ENCODE peak calls at places on chromosomes 6 and 20, in seven cellular contexts. One of them, this sample, is unnamed.

GRCh38 chr6:130864344-130864743 is 37.1 kb downstream of the SMLR1 start:
- DNase-seq in H1: no peak
- DNase-seq in mesendoderm: no peak
- DNase-seq in IMR-90: no peak
- DNase-seq in H9: no peak
- DNase-seq in mesenchymal stem cell: no peak
- DNase-seq in trophoblast cell: no peak
- DNase-seq in this sample: no peak

GRCh38 chr6:105952326-105952725 is 133.8 kb upstream of the PRDM1 start:
- DNase-seq in mesendoderm: peak; percentile 79
- DNase-seq in H9: no peak
- DNase-seq in mesenchymal stem cell: no peak
- DNase-seq in trophoblast cell: no peak
- DNase-seq in IMR-90: no peak
- DNase-seq in H1: no peak
- DNase-seq in this sample: no peak

GRCh38 chr6:121867095-121867494 is 431.6 kb downstream of the GJA1 start:
- DNase-seq in trophoblast cell: no peak
- DNase-seq in mesendoderm: no peak
- DNase-seq in H9: no peak
- DNase-seq in mesenchymal stem cell: no peak
- DNase-seq in IMR-90: no peak
- DNase-seq in H1: no peak
- DNase-seq in this sample: no peak

GRCh38 chr6:41441598-41442205 is 104.5 kb upstream of the FOXP4 start:
- DNase-seq in H9: no peak
- DNase-seq in trophoblast cell: no peak
- DNase-seq in IMR-90: no peak
- DNase-seq in mesendoderm: no peak
- DNase-seq in H1: no peak
- DNase-seq in mesenchymal stem cell: no peak
- DNase-seq in this sample: no peak

GRCh38 chr6:92024071-92024470 is 1395.3 kb downstream of the EPHA7 start:
- DNase-seq in mesendoderm: no peak
- DNase-seq in IMR-90: no peak
- DNase-seq in mesenchymal stem cell: no peak
- DNase-seq in H9: no peak
- DNase-seq in trophoblast cell: no peak
- DNase-seq in H1: no peak
- DNase-seq in this sample: no peak

GRCh38 chr6:20953019-20953418 is 418.8 kb downstream of the CDKAL1 start:
- DNase-seq in IMR-90: no peak
- DNase-seq in mesendoderm: peak; percentile 63
- DNase-seq in H9: no peak
- DNase-seq in mesenchymal stem cell: no peak
- DNase-seq in trophoblast cell: no peak
- DNase-seq in H1: no peak
- DNase-seq in this sample: no peak

GRCh38 chr20:39090881-39091280 is 128.7 kb downstream of the DHX35 start:
- DNase-seq in trophoblast cell: no peak
- DNase-seq in mesenchymal stem cell: no peak
- DNase-seq in IMR-90: no peak
- DNase-seq in H1: no peak
- DNase-seq in H9: no peak
- DNase-seq in mesendoderm: peak; percentile 43
- DNase-seq in this sample: no peak

GRCh38 chr6:7833753-7834075 is 76.9 kb downstream of the TXNDC5 start:
- DNase-seq in mesendoderm: no peak
- DNase-seq in H1: no peak
- DNase-seq in mesenchymal stem cell: no peak
- DNase-seq in trophoblast cell: peak; percentile 6
- DNase-seq in H9: no peak
- DNase-seq in IMR-90: peak; percentile 43
- DNase-seq in this sample: no peak

GRCh38 chr6:155505560-155505959 is 49.9 kb upstream of the NOX3 start:
- DNase-seq in trophoblast cell: no peak
- DNase-seq in H9: no peak
- DNase-seq in mesendoderm: no peak
- DNase-seq in IMR-90: no peak
- DNase-seq in H1: no peak
- DNase-seq in mesenchymal stem cell: no peak
- DNase-seq in this sample: no peak

GRCh38 chr6:35090734-35091133 is 50.4 kb downstream of the TCP11 start:
- DNase-seq in IMR-90: no peak
- DNase-seq in mesendoderm: no peak
- DNase-seq in mesenchymal stem cell: no peak
- DNase-seq in H9: no peak
- DNase-seq in trophoblast cell: no peak
- DNase-seq in H1: peak; percentile 39
- DNase-seq in this sample: no peak

GRCh38 chr6:69693749-69694148 is 103.1 kb downstream of the LMBRD1 start:
- DNase-seq in trophoblast cell: no peak
- DNase-seq in H1: no peak
- DNase-seq in IMR-90: peak; percentile 41
- DNase-seq in H9: no peak
- DNase-seq in mesenchymal stem cell: no peak
- DNase-seq in mesendoderm: no peak
- DNase-seq in this sample: no peak

GRCh38 chr20:24961384-24962181 is 12.5 kb downstream of the CST7 start:
- DNase-seq in mesendoderm: no peak
- DNase-seq in mesenchymal stem cell: no peak
- DNase-seq in H9: peak; percentile 6
- DNase-seq in IMR-90: no peak
- DNase-seq in H1: no peak
- DNase-seq in trophoblast cell: no peak
- DNase-seq in this sample: no peak

GRCh38 chr20:62117658-62118057 is 4.6 kb upstream of the LSM14B start:
- DNase-seq in H1: no peak
- DNase-seq in mesendoderm: no peak
- DNase-seq in mesenchymal stem cell: no peak
- DNase-seq in trophoblast cell: no peak
- DNase-seq in H9: no peak
- DNase-seq in IMR-90: no peak
- DNase-seq in this sample: no peak

GRCh38 chr6:101534386-101534785 is 140.9 kb downstream of the GRIK2 start:
- DNase-seq in mesenchymal stem cell: peak; percentile 47
- DNase-seq in H9: no peak
- DNase-seq in IMR-90: peak; percentile 48
- DNase-seq in mesendoderm: no peak
- DNase-seq in trophoblast cell: no peak
- DNase-seq in H1: no peak
- DNase-seq in this sample: no peak

GRCh38 chr20:36210561-36210960 is 25.7 kb upstream of the AAR2 start:
- DNase-seq in H9: no peak
- DNase-seq in mesendoderm: no peak
- DNase-seq in trophoblast cell: no peak
- DNase-seq in IMR-90: no peak
- DNase-seq in mesenchymal stem cell: no peak
- DNase-seq in H1: no peak
- DNase-seq in this sample: no peak
- H3K18ac ChIP-seq in H9: no peak overlapping the region
- H3K18ac ChIP-seq in mesendoderm: no peak overlapping the region
- H3K18ac ChIP-seq in trophoblast cell: no peak overlapping the region
- H3K18ac ChIP-seq in IMR-90: no peak overlapping the region
- H3K18ac ChIP-seq in mesenchymal stem cell: no peak overlapping the region
- H3K18ac ChIP-seq in H1: no peak overlapping the region
- H3K18ac ChIP-seq in this sample: no peak overlapping the region

GRCh38 chr6:88494401-88495140 is 328.4 kb upstream of the CNR1 start:
- DNase-seq in H1: no peak
- DNase-seq in mesenchymal stem cell: no peak
- DNase-seq in mesendoderm: no peak
- DNase-seq in trophoblast cell: no peak
- DNase-seq in H9: no peak
- DNase-seq in IMR-90: no peak
- DNase-seq in this sample: no peak
- H3K18ac ChIP-seq in H1: no peak overlapping the region
- H3K18ac ChIP-seq in mesenchymal stem cell: no peak overlapping the region
- H3K18ac ChIP-seq in mesendoderm: no peak overlapping the region
- H3K18ac ChIP-seq in trophoblast cell: no peak overlapping the region
- H3K18ac ChIP-seq in H9: no peak overlapping the region
- H3K18ac ChIP-seq in IMR-90: no peak overlapping the region
- H3K18ac ChIP-seq in this sample: no peak overlapping the region

GRCh38 chr6:129519750-129520149 is 190.2 kb downstream of the ARHGAP18 start:
- DNase-seq in mesendoderm: no peak
- DNase-seq in trophoblast cell: no peak
- DNase-seq in H9: no peak
- DNase-seq in IMR-90: no peak
- DNase-seq in H1: no peak
- DNase-seq in mesenchymal stem cell: no peak
- DNase-seq in this sample: no peak
- H3K18ac ChIP-seq in mesendoderm: no peak overlapping the region
- H3K18ac ChIP-seq in trophoblast cell: no peak overlapping the region
- H3K18ac ChIP-seq in H9: no peak overlapping the region
- H3K18ac ChIP-seq in IMR-90: no peak overlapping the region
- H3K18ac ChIP-seq in H1: no peak overlapping the region
- H3K18ac ChIP-seq in mesenchymal stem cell: no peak overlapping the region
- H3K18ac ChIP-seq in this sample: no peak overlapping the region

GRCh38 chr6:16754274-16754673 is 7.0 kb downstream of the ATXN1 start:
- DNase-seq in IMR-90: no peak
- DNase-seq in H1: no peak
- DNase-seq in mesenchymal stem cell: no peak
- DNase-seq in mesendoderm: no peak
- DNase-seq in trophoblast cell: no peak
- DNase-seq in H9: no peak
- DNase-seq in this sample: no peak
- H3K18ac ChIP-seq in IMR-90: no peak overlapping the region
- H3K18ac ChIP-seq in H1: no peak overlapping the region
- H3K18ac ChIP-seq in mesenchymal stem cell: no peak overlapping the region
- H3K18ac ChIP-seq in mesendoderm: no peak overlapping the region
- H3K18ac ChIP-seq in trophoblast cell: no peak overlapping the region
- H3K18ac ChIP-seq in H9: no peak overlapping the region
- H3K18ac ChIP-seq in this sample: no peak overlapping the region

DNA sequence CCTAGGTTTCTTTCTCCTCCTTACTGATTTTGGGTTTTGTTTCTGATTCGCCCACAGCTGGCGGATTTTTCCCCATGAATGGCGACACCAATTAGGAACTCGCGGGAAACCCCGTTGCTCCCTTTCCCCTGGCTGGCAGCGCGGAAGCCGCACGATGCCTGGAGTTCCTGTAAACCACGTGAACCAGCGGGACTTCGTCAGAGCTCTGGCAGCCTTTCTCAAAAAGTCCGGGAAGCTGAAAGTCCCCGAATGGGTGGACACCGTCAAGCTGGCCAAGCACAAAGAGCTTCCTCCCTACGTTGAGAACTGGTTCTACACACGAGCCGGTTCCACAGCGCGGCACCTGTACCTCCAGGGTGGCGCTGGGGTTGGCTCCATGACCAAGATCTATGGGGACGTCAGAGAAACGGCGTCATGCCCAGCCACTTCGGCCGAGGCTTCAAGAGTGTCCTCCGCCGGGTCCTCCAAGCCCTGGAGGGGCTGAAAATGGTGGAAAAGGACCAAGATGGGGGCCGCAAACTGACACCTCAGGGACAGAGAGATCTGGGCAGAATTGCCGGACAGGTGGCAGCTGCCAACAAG is 3.2 kb upstream of the SEC23B start:
- DNase-seq in H1: no peak
- DNase-seq in IMR-90: peak; percentile 27
- DNase-seq in H9: peak; percentile 30
- DNase-seq in mesendoderm: no peak
- DNase-seq in mesenchymal stem cell: no peak
- DNase-seq in trophoblast cell: peak; percentile 42
- DNase-seq in this sample: no peak
- H3K18ac ChIP-seq in H1: no peak overlapping the region
- H3K18ac ChIP-seq in IMR-90: no peak overlapping the region
- H3K18ac ChIP-seq in H9: no peak overlapping the region
- H3K18ac ChIP-seq in mesendoderm: no peak overlapping the region
- H3K18ac ChIP-seq in mesenchymal stem cell: no peak overlapping the region
- H3K18ac ChIP-seq in trophoblast cell: no peak overlapping the region
- H3K18ac ChIP-seq in this sample: no peak overlapping the region

GRCh38 chr6:66861007-66861541 is 1154.0 kb upstream of the EYS start:
- DNase-seq in H9: no peak
- DNase-seq in mesendoderm: no peak
- DNase-seq in trophoblast cell: no peak
- DNase-seq in H1: no peak
- DNase-seq in IMR-90: no peak
- DNase-seq in mesenchymal stem cell: no peak
- DNase-seq in this sample: no peak
- H3K18ac ChIP-seq in H9: no peak overlapping the region
- H3K18ac ChIP-seq in mesendoderm: no peak overlapping the region
- H3K18ac ChIP-seq in trophoblast cell: no peak overlapping the region
- H3K18ac ChIP-seq in H1: no peak overlapping the region
- H3K18ac ChIP-seq in IMR-90: no peak overlapping the region
- H3K18ac ChIP-seq in mesenchymal stem cell: no peak overlapping the region
- H3K18ac ChIP-seq in this sample: no peak overlapping the region

DNA sequence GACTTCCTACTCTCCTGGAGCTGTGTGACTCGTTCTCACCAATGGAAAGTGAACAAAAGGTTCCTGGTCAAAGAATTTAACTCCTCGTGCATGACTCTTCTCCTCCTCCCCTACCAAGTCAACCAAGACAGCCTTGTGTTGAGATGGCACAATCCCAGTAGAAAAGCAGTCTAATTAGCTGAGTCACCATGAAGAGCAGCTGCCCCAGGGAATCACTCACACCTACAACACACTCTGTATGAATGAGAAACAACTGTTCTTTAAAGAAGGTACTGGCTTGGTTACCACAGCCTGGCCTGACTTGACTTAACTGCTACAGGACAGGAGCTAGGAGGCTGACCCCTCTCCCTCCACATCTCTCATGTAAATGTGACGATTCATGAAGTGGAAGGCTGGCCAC is 2.9 kb upstream of the HLA-DOB start:
- DNase-seq in mesenchymal stem cell: peak; percentile 62
- DNase-seq in H9: no peak
- DNase-seq in trophoblast cell: peak; percentile 87
- DNase-seq in H1: no peak
- DNase-seq in mesendoderm: peak; percentile 52
- DNase-seq in IMR-90: peak; percentile 79
- DNase-seq in this sample: no peak
- H3K18ac ChIP-seq in mesenchymal stem cell: no peak overlapping the region
- H3K18ac ChIP-seq in H9: no peak overlapping the region
- H3K18ac ChIP-seq in trophoblast cell: no peak overlapping the region
- H3K18ac ChIP-seq in H1: no peak overlapping the region
- H3K18ac ChIP-seq in mesendoderm: no peak overlapping the region
- H3K18ac ChIP-seq in IMR-90: no peak overlapping the region
- H3K18ac ChIP-seq in this sample: no peak overlapping the region